ENCODE peak calls at places on chromosomes 6 and 20, in six cellular contexts. I is IMR-90, M is neuronal stem cell, Q is H1, T is mesendoderm, C is trophoblast cell. V is an unnamed sample.

GRCh38 chr6:122530440-122531046 is 58.9 kb upstream of the SERINC1 start:
- DNase-seq in I (peak; percentile 63), M (peak; percentile 58), Q (peak; percentile 59), T (peak; percentile 86), C (peak; percentile 60), V (peak; percentile 78)

GRCh38 chr6:5325173-5325572 is 63.9 kb downstream of the FARS2 start:
- DNase-seq in I (no peak), M (no peak), Q (no peak), T (no peak), C (no peak), V (no peak)

GRCh38 chr6:38169826-38170526 is 350.4 kb downstream of the ZFAND3 start:
- DNase-seq in I (no peak), M (no peak), Q (no peak), T (peak; percentile 55), C (no peak), V (no peak)

GRCh38 chr6:4559281-4559875 is 216.8 kb upstream of the CDYL start:
- DNase-seq in I (no peak), M (no peak), Q (no peak), T (no peak), C (no peak), V (no peak)

GRCh38 chr6:32070814-32071466 is 32.7 kb downstream of the CYP21A2 start:
- DNase-seq in I (no peak), M (no peak), Q (no peak), T (no peak), C (no peak), V (no peak)

GRCh38 chr20:63060057-63060991 is 53.6 kb upstream of the BHLHE23 start:
- DNase-seq in I (peak; percentile 22), M (no peak), Q (peak; percentile 47), T (no peak), C (no peak), V (peak; percentile 10)

GRCh38 chr6:47698342-47698787 is at the start of gene ADGRF4:
- DNase-seq in I (peak; percentile 58), M (no peak), Q (no peak), T (no peak), C (peak; percentile 93), V (peak; percentile 88)

GRCh38 chr6:13420269-13420668 is 67.1 kb downstream of the GFOD1 start:
- DNase-seq in I (no peak), M (no peak), Q (no peak), T (no peak), C (no peak), V (no peak)

GRCh38 chr20:62902926-62903615 is 23.2 kb downstream of the DIDO1 start:
- DNase-seq in I (peak; percentile 83), M (no peak), Q (no peak), T (no peak), C (no peak), V (peak; percentile 65)

GRCh38 chr6:1893470-1894130 is 283.9 kb downstream of the FOXC1 start:
- DNase-seq in I (no peak), M (no peak), Q (no peak), T (peak; percentile 70), C (no peak), V (no peak)

GRCh38 chr6:18263561-18264337 is 581 bp downstream of the DEK start:
- DNase-seq in I (no peak), M (no peak), Q (peak; percentile 66), T (no peak), C (peak; percentile 33), V (peak; percentile 67)

GRCh38 chr20:24405810-24406209 is 63.6 kb upstream of the SYNDIG1 start:
- DNase-seq in I (no peak), M (no peak), Q (no peak), T (no peak), C (no peak), V (no peak)

GRCh38 chr6:128114164-128114563 is 213.3 kb upstream of the THEMIS start:
- DNase-seq in I (no peak), M (no peak), Q (no peak), T (no peak), C (peak; percentile 40), V (no peak)

GRCh38 chr20:52681288-52681687 is 290.9 kb upstream of the TSHZ2 start:
- DNase-seq in I (no peak), M (no peak), Q (no peak), T (no peak), C (no peak), V (no peak)

GRCh38 chr6:158707120-158707519 is 57.3 kb downstream of the SYTL3 start:
- DNase-seq in I (peak; percentile 56), M (no peak), Q (no peak), T (peak; percentile 99), C (peak; percentile 90), V (peak; percentile 67)

GRCh38 chr6:161136655-161137054 is 137.2 kb downstream of the AGPAT4 start:
- DNase-seq in I (no peak), M (no peak), Q (no peak), T (no peak), C (no peak), V (no peak)

GRCh38 chr6:71408966-71409723 is 120.5 kb downstream of the OGFRL1 start:
- DNase-seq in I (peak; percentile 64), M (no peak), Q (no peak), T (no peak), C (no peak), V (no peak)

GRCh38 chr20:5448449-5449118 is 131.8 kb upstream of the PROKR2 start:
- DNase-seq in I (peak; percentile 28), M (peak; percentile 62), Q (peak; percentile 90), T (peak; percentile 72), C (peak; percentile 16), V (peak; percentile 46)

GRCh38 chr20:57844626-57845596 is 135.1 kb upstream of the PMEPA1 start:
- DNase-seq in I (no peak), M (no peak), Q (no peak), T (peak; percentile 14), C (no peak), V (no peak)

DNA sequence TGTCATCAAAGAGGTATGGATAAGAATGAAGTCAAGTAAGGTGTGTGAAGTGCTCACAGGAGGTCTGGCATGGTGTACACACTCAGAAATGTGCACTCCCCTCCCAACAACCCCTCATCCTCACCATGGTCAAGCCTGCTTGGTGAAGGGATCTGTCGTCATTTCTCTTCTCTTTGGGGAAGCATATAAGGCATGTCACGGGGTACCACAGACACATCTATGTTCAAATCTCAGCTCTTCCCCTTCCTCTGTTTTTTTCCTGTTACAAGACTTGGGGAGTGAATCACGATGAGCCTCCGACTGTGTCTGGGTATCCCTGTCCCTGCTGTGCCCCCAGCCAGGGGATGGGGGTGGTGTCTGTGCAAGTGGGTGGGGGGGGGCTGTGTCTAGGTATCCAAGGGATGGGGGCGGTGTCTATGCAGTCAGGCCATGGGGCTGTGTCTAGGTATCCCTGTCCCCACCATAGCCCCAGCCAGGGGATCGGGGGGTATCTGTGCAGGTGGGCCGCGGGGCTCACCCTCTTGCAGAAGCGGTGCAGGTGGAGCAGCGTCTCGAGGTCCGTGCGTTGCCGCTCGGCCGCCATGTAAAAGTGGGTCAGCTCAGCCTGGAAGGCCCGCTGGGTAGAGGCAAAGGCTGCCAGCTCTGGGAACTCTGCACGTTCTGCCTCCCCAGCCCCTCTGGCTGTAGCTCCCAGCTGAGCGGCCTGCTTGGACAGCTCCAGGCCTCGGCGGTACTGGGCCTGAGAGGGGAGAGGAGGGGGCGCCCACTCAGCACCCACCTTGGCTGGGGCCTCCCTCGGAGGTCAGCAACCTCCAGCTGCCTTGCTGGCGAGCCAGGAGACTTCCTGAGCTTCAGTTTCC is 43.6 kb downstream of the KIAA1755 start:
- DNase-seq in I (no peak), M (no peak), Q (no peak), T (no peak), C (no peak), V (no peak)
- H3K4me3 ChIP-seq in I (no peak overlapping the region), M (no peak overlapping the region), Q (no peak overlapping the region), T (no peak overlapping the region), C (no peak overlapping the region), V (peak overlapping the region; percentile 27)

DNA sequence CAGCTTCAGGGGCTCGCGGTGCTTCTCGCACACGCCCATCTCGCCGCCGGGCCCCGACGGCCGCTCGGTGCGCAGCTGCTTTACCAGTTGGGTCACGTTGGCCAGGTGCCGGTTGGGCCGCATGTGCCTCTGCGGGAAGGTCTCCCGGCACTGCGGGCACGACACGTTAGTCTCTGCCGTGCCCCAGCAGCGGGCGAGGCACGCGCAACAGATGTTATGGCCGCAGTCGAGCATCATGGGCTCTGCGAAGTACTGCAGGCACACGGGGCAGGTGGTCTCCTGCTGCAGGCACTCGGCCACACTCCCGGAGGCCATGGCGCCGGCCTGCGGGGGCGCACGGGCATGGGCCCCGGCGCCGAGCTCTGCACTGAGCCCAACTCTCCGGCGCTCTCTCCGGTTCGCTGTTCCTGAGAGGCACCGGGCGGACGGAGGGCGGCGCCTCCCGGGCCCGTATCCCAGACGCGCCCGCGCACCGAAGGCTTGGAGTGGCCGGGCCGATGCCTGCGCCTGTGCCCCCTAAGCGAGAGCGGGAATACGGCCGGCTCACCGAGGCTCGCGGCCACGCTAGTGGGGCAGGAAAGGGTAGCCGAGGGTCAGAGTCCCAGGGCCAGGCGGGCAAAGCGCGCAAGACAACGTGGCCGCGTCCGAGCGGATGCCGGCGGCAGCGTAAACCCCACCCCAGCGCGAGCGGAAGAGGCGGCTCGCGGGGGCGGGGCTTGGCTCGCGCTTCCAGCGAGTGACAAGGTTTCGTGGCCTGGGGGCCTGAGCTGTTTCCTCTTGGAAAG is at the start of gene TRIM27:
- DNase-seq in I (peak; percentile 75), M (peak; percentile 82), Q (peak; percentile 88), T (peak; percentile 96), C (peak; percentile 92), V (peak; percentile 89)
- H3K4ac ChIP-seq in I (peak within 1 kb of the TSS; percentile 98), M (peak within 1 kb of the TSS; percentile 95), Q (peak within 1 kb of the TSS; percentile 96), T (peak within 1 kb of the TSS; percentile 66), C (peak within 1 kb of the TSS; percentile 80), V (peak within 1 kb of the TSS; percentile 96)

GRCh38 chr6:113011389-113011788 is 664.3 kb downstream of the RFPL4B start:
- DNase-seq in I (no peak), M (no peak), Q (no peak), T (no peak), C (no peak), V (no peak)

GRCh38 chr6:113011803-113012202 is 664.7 kb downstream of the RFPL4B start:
- DNase-seq in I (peak; percentile 61), M (no peak), Q (no peak), T (no peak), C (no peak), V (no peak)

GRCh38 chr6:113009682-113010081 is 662.6 kb downstream of the RFPL4B start:
- DNase-seq in I (peak; percentile 35), M (no peak), Q (no peak), T (no peak), C (peak; percentile 18), V (no peak)

GRCh38 chr6:113010590-113010989 is 663.5 kb downstream of the RFPL4B start:
- DNase-seq in I (no peak), M (no peak), Q (no peak), T (no peak), C (no peak), V (no peak)

GRCh38 chr6:113010181-113010580 is 663.1 kb downstream of the RFPL4B start:
- DNase-seq in I (no peak), M (no peak), Q (no peak), T (no peak), C (no peak), V (no peak)
- H4K8ac ChIP-seq in I (no peak overlapping the region), M (no peak overlapping the region), Q (no peak overlapping the region), T (no peak overlapping the region), C (no peak overlapping the region), V (no peak overlapping the region)

GRCh38 chr6:166806962-166807757 is 149.2 kb downstream of the RNASET2 start:
- DNase-seq in I (no peak), M (no peak), Q (no peak), T (no peak), C (no peak), V (no peak)

GRCh38 chr6:166803455-166803854 is 152.9 kb downstream of the RNASET2 start:
- DNase-seq in I (no peak), M (no peak), Q (no peak), T (no peak), C (no peak), V (no peak)

GRCh38 chr6:166809721-166810120 is 146.6 kb downstream of the RNASET2 start:
- DNase-seq in I (no peak), M (no peak), Q (no peak), T (no peak), C (peak; percentile 14), V (no peak)

GRCh38 chr6:166802437-166802836 is 153.9 kb downstream of the RNASET2 start:
- DNase-seq in I (no peak), M (no peak), Q (no peak), T (no peak), C (no peak), V (no peak)

GRCh38 chr6:166806217-166806838 is 150.0 kb downstream of the RNASET2 start:
- DNase-seq in I (no peak), M (no peak), Q (no peak), T (no peak), C (no peak), V (no peak)
- H3K4me3 ChIP-seq in I (no peak overlapping the region), M (no peak overlapping the region), Q (no peak overlapping the region), T (no peak overlapping the region), C (no peak overlapping the region), V (no peak overlapping the region)

V was measured in mesenchymal stem cell.